ENCODE peak calls at places on chromosomes 12 and 14, in four cellular contexts. K is choroid plexus epithelial cell, M is T-helper 2 cell, O is H9. J is an unnamed sample.

GRCh38 chr14:79583738-79584405 is 627.4 kb downstream of the DIO2 start:
- DNase-seq in O (no peak), K (peak), M (no peak), J (no peak)

GRCh38 chr12:54231236-54231635 is 42.5 kb upstream of the SMUG1 start:
- DNase-seq in O (no peak), K (no peak), M (no peak), J (no peak)

GRCh38 chr12:89059721-89060120 is 292.6 kb downstream of the DUSP6 start:
- DNase-seq in O (no peak), K (peak), M (no peak), J (no peak)

GRCh38 chr12:47752552-47752951 is 6.1 kb downstream of the RAPGEF3 start:
- DNase-seq in O (no peak), K (no peak), M (no peak), J (no peak)

GRCh38 chr14:21694425-21694824 is 20.8 kb upstream of the OR4E1 start:
- DNase-seq in M (no peak), K (no peak), O (no peak), J (no peak)

GRCh38 chr12:7989827-7990491 is 42.6 kb upstream of the FOXJ2 start:
- DNase-seq in O (no peak), K (no peak), M (peak), J (no peak)

GRCh38 chr14:39102265-39102968 is 618 bp downstream of the SEC23A start:
- DNase-seq in M (no peak), O (no peak), K (peak), J (peak)

GRCh38 chr12:111842556-111843396 is 748 bp downstream of the MAPKAPK5 start:
- DNase-seq in K (peak), M (no peak), O (no peak), J (peak)

GRCh38 chr14:69687963-69688649 is 76.7 kb downstream of the SUSD6 start:
- DNase-seq in O (no peak), M (no peak), K (no peak), J (no peak)

GRCh38 chr12:3034067-3034750 is 43.0 kb upstream of the TSPAN9 start:
- DNase-seq in M (no peak), O (peak), K (peak), J (peak)

GRCh38 chr14:94548999-94549985 is 11.9 kb upstream of the SERPINA4 start:
- DNase-seq in M (no peak), O (peak), K (peak), J (peak)

GRCh38 chr14:91369628-91370445 is 47.8 kb downstream of the CCDC88C start:
- DNase-seq in K (no peak), O (no peak), M (no peak), J (peak)

J was measured in ELF-1.